ENCODE peak calls at places on chromosomes 6 and 20, in eight cellular contexts. N, C, G, R, L, I, A and X are unnamed samples.
A peak's percentile ranks its signal among the peaks of the same experiment; 100 is the strongest.

GRCh38 chr20:22795455-22795854 is 211.1 kb upstream of the FOXA2 start:
- DNase-seq in N (no peak), C (no peak), G (no peak), R (no peak), L (no peak), I (no peak), A (no peak), X (no peak)

GRCh38 chr6:20233007-20233730 is 20.9 kb upstream of the MBOAT1 start:
- DNase-seq in N (no peak), C (no peak), G (no peak), R (no peak), L (no peak), I (no peak), A (no peak), X (no peak)

GRCh38 chr6:37556884-37557644 is 57.4 kb upstream of the CCDC167 start:
- DNase-seq in N (no peak), C (no peak), G (peak; percentile 80), R (no peak), L (no peak), I (no peak), A (no peak), X (no peak)

GRCh38 chr6:46201701-46202100 is 30.9 kb upstream of the ENPP5 start:
- DNase-seq in N (no peak), C (no peak), G (no peak), R (no peak), L (no peak), I (no peak), A (no peak), X (no peak)

GRCh38 chr6:73732845-73733675 is 37.1 kb downstream of the CD109 start:
- DNase-seq in N (peak; percentile 75), C (no peak), G (peak; percentile 53), R (peak; percentile 46), L (peak; percentile 78), I (no peak), A (peak; percentile 64), X (peak; percentile 57)

GRCh38 chr6:167782698-167783517 is 43.8 kb upstream of the AFDN start:
- DNase-seq in N (no peak), C (no peak), G (no peak), R (no peak), L (no peak), I (peak; percentile 24), A (no peak), X (no peak)

GRCh38 chr6:147784371-147784770 is 275.9 kb downstream of the SAMD5 start:
- DNase-seq in N (no peak), C (no peak), G (no peak), R (no peak), L (no peak), I (no peak), A (no peak), X (no peak)

GRCh38 chr6:52551483-52552277 is 25.2 kb downstream of the TRAM2 start:
- DNase-seq in N (peak; percentile 56), C (peak; percentile 66), G (peak; percentile 88), R (peak; percentile 85), L (peak; percentile 91), I (no peak), A (peak; percentile 66), X (no peak)

GRCh38 chr6:131950767-131951575 is at the start of gene CCN2:
- DNase-seq in N (peak; percentile 96), C (peak; percentile 81), G (peak; percentile 98), R (peak; percentile 87), L (peak; percentile 100), I (peak; percentile 90), A (peak; percentile 86), X (no peak)

GRCh38 chr6:127459231-127459641 is at the start of gene KIAA0408:
- DNase-seq in N (peak; percentile 50), C (no peak), G (peak; percentile 44), R (peak; percentile 65), L (peak; percentile 87), I (no peak), A (peak; percentile 33), X (no peak)

GRCh38 chr6:93418448-93419303 is 683 bp downstream of the EPHA7 start:
- DNase-seq in N (peak; percentile 78), C (peak; percentile 33), G (no peak), R (peak; percentile 11), L (no peak), I (no peak), A (peak; percentile 21), X (no peak)

GRCh38 chr6:158715330-158716311 is 65.8 kb downstream of the SYTL3 start:
- DNase-seq in N (no peak), C (peak; percentile 67), G (no peak), R (no peak), L (no peak), I (no peak), A (peak; percentile 80), X (no peak)

GRCh38 chr20:50338479-50339195 is 148.0 kb downstream of the CEBPB start:
- DNase-seq in N (no peak), C (no peak), G (no peak), R (no peak), L (peak; percentile 23), I (no peak), A (no peak), X (peak; percentile 16)

GRCh38 chr20:18971574-18971973 is 158.0 kb downstream of the SCP2D1 start:
- DNase-seq in N (no peak), C (no peak), G (no peak), R (no peak), L (no peak), I (no peak), A (no peak), X (no peak)

DNA sequence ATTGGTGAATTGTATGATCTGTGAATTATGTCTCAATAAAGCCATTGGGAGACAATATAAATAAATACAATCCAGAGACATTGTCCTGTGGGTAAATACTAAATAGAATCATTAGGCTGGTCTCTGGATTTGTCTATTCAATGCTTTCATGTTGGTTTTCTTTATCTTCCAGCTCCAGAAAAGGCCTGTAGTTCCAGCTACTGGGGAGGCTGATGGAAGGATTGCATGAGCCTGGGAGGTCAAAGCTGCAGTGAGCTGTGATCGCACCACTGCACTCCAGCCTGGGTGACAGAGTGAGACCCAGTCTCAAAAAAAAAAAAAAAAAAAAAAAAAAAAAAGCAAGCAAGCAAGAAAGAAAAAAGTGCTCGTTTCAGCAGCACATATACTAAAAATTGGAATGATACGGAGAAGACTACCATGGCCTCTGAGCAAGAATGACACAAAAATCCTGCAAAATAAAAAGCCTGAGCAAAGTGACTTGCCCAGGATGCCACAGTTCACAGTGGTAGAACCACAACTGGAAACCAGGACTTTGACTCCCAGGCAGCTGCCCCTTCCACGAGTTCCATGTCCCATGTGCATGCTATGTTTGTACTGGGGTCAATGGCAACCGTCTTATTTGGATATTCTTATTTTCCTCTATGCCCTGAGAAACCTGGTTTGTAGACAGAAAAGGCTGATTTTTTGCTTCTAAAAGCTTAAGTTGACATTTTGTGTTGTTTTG is 33.6 kb upstream of the GMPR start:
- DNase-seq in N (no peak), C (no peak), G (no peak), R (no peak), L (no peak), I (no peak), A (no peak), X (no peak)
- H3K4me3 ChIP-seq in N (no peak overlapping the region), C (no peak overlapping the region), G (no peak overlapping the region), R (no peak overlapping the region), L (no peak overlapping the region), I (no peak overlapping the region), A (no peak overlapping the region), X (no peak overlapping the region)

DNA sequence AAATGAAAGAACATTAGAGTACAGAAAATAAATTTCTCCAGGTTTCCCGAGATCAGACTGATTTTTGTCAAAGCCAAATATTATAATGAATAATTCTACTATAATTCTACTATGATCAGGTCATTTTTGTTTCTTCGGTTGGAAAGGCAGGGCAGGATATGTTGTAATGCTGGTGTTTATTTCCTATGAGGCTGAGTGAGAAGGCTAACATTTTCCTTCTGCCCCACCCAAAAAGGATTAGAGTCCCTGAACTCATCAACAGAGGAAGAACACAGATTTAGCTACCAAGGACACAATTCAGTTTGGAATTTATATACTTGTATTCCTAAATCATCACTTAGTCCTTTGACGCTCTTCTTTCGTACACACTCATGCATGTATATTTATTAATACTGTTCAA is 318.9 kb downstream of the SYNE1 start:
- DNase-seq in N (no peak), C (no peak), G (no peak), R (no peak), L (peak; percentile 43), I (no peak), A (no peak), X (no peak)
- H3K4me1 ChIP-seq in N (no peaks in the 10 kb centered on the region), C (no peaks in the 10 kb centered on the region), G (peaks cover 12% of the 10 kb centered on the region), R (no peaks in the 10 kb centered on the region), L (peaks cover 11% of the 10 kb centered on the region), I (no peaks in the 10 kb centered on the region), A (no peaks in the 10 kb centered on the region), X (no peaks in the 10 kb centered on the region)

GRCh38 chr6:76381612-76382011 is 309.1 kb upstream of the IMPG1 start:
- DNase-seq in N (no peak), C (no peak), G (no peak), R (no peak), L (no peak), I (no peak), A (no peak), X (no peak)
- H3K9me3 ChIP-seq in N (no peaks in the 10 kb centered on the region), C (peaks cover 4% of the 10 kb centered on the region), G (no peaks in the 10 kb centered on the region), R (no peaks in the 10 kb centered on the region), L (peaks cover 21% of the 10 kb centered on the region), I (peaks cover 8% of the 10 kb centered on the region), A (no peaks in the 10 kb centered on the region), X (no peaks in the 10 kb centered on the region)

DNA sequence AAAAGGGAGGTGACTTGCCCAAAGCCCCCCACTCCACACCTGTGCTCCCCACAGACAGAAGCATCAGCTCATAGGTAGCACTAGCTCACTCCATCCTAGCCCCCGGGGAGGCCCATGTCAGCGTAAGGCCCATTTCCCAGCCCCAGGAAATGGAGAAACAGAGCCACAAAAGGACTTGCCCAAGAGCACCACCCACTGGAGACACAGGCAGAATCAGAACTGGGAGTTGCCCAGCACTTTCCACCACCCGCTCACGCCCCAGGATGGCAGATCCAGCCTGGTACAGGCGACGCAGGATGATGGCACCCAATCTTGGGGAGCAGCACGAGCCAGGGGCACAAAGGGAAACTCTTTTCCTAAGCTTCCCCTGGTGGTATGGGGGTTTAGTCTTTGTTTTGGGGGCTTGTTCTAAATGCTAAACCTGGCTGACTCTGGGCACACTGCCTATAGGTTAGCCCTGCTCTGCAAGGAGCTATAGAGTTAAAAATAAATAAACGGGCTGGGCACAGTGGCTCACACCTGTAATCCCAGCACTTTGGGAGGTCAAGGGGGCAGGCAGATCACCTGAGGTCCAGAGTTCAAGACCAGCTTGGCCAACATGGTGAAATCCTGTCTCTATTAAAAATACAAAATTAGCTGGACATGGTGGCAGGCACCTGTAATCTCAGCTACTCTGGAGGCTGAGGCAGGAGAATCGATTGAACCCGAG is 11.8 kb downstream of the C20orf203 start:
- DNase-seq in N (no peak), C (no peak), G (no peak), R (no peak), L (no peak), I (no peak), A (no peak), X (no peak)
- H3K4me3 ChIP-seq in N (no peak overlapping the region), C (no peak overlapping the region), G (no peak overlapping the region), R (no peak overlapping the region), L (no peak overlapping the region), I (no peak overlapping the region), A (no peak overlapping the region), X (no peak overlapping the region)